ENCODE peak calls at places on chromosomes 6 and 20, in six cellular contexts. T is uterus, D is left ventricle myocardium inferior, C is adipocyte, G is fibroblast of lung, V is adrenal gland. M is an unnamed sample.

GRCh38 chr6:1576711-1577110 is 33.0 kb upstream of the FOXC1 start:
- DNase-seq in G (no peak), C (no peak), T (no peak), V (no peak), D (no peak), M (no peak)

GRCh38 chr6:53044071-53044470 is 21.1 kb upstream of the FBXO9 start:
- DNase-seq in T (no peak), C (peak; percentile 75), V (peak; percentile 47), D (no peak), G (peak; percentile 51), M (no peak)

GRCh38 chr20:15179426-15180190 is 842.2 kb upstream of the FLRT3 start:
- DNase-seq in D (peak; percentile 19), V (no peak), C (no peak), G (no peak), T (no peak), M (no peak)

GRCh38 chr6:195861-196360 is 96.4 kb upstream of the DUSP22 start:
- DNase-seq in G (peak; percentile 42), V (peak; percentile 27), D (peak; percentile 40), C (no peak), T (peak; percentile 59), M (no peak)

GRCh38 chr6:159989882-159990480 is 21.1 kb downstream of the IGF2R start:
- DNase-seq in T (no peak), G (no peak), D (no peak), C (no peak), V (no peak), M (no peak)

GRCh38 chr20:5161536-5162164 is 34.8 kb downstream of the CDS2 start:
- DNase-seq in V (no peak), G (no peak), C (no peak), D (no peak), T (no peak), M (no peak)

GRCh38 chr20:13649548-13649947 is 10.8 kb upstream of the TASP1 start:
- DNase-seq in D (peak; percentile 74), C (peak; percentile 42), T (no peak), V (no peak), G (peak; percentile 69), M (no peak)

GRCh38 chr6:144353871-144354314 is 68.8 kb downstream of the UTRN start:
- DNase-seq in V (no peak), T (no peak), C (no peak), D (no peak), G (no peak), M (no peak)

GRCh38 chr20:47502271-47502730 is 614 bp downstream of the NCOA3 start:
- DNase-seq in T (peak; percentile 28), G (no peak), D (peak; percentile 29), C (peak; percentile 61), V (peak; percentile 30), M (no peak)

GRCh38 chr6:56772737-56773184 is 130.1 kb upstream of the DST start:
- DNase-seq in V (peak; percentile 47), G (peak; percentile 66), C (peak; percentile 71), T (peak; percentile 50), D (peak; percentile 47), M (no peak)

GRCh38 chr20:64052326-64052722 is 2.9 kb upstream of the SOX18 start:
- DNase-seq in C (no peak), D (no peak), V (no peak), G (no peak), T (no peak), M (no peak)

GRCh38 chr6:27687154-27688013 is 214.5 kb upstream of the ZNF184 start:
- DNase-seq in T (peak; percentile 43), V (peak; percentile 58), D (peak; percentile 41), C (peak; percentile 93), G (peak; percentile 72), M (peak; percentile 54)

GRCh38 chr6:32047084-32047478 is 8.9 kb downstream of the CYP21A2 start:
- DNase-seq in G (peak; percentile 63), D (peak; percentile 38), V (peak; percentile 79), T (peak; percentile 80), C (peak; percentile 30), M (no peak)

GRCh38 chr6:36545767-36546663 is 1.3 kb downstream of the STK38 start:
- DNase-seq in D (no peak), V (peak; percentile 38), T (peak; percentile 20), C (peak; percentile 63), G (peak; percentile 34), M (no peak)

DNA sequence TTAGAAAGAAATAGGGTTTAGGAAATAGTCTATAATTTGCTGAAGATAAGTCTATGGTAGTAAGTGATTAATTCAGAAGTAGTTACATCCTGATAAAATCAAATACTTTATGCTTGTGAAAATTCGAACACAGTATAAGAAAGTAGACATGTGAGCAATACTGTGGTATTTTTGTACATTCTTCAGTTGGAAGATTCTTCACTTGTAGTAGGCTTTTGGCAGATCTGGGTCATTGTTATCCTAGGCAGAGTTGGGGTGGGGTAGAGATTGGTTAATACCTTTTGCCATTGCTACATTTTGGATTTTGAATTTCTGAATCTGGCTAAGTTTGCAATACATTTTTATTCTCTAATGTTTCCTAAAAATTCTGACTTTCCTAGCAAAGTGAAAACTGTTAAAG is 197.5 kb downstream of the BCKDHB start:
- DNase-seq in C (peak; percentile 30), G (no peak), D (no peak), T (no peak), V (no peak), M (no peak)
- H3K9me3 ChIP-seq in C (peaks cover 3% of the 10 kb centered on the region), G (no peaks in the 10 kb centered on the region), D (peaks cover 5% of the 10 kb centered on the region), T (no peaks in the 10 kb centered on the region), V (no peaks in the 10 kb centered on the region), M (no peaks in the 10 kb centered on the region)

GRCh38 chr6:45415315-45415714 is 37.6 kb upstream of the SUPT3H start:
- DNase-seq in G (no peak), V (no peak), T (no peak), D (no peak), C (no peak), M (no peak)

GRCh38 chr6:45417461-45417860 is 39.7 kb upstream of the SUPT3H start:
- DNase-seq in V (no peak), G (no peak), T (no peak), C (no peak), D (no peak), M (no peak)

GRCh38 chr6:45416700-45417099 is 39.0 kb upstream of the SUPT3H start:
- DNase-seq in D (no peak), T (no peak), C (no peak), V (no peak), G (no peak), M (no peak)

GRCh38 chr6:45419574-45420082 is 41.9 kb upstream of the SUPT3H start:
- DNase-seq in C (no peak), V (peak; percentile 57), G (peak; percentile 73), D (peak; percentile 50), T (no peak), M (peak; percentile 34)

GRCh38 chr6:45415778-45416518 is 38.2 kb upstream of the SUPT3H start:
- DNase-seq in C (no peak), V (no peak), T (no peak), D (no peak), G (no peak), M (no peak)
- H3K9me3 ChIP-seq in C (no peaks in the 10 kb centered on the region), V (no peaks in the 10 kb centered on the region), T (no peaks in the 10 kb centered on the region), D (no peaks in the 10 kb centered on the region), G (no peaks in the 10 kb centered on the region), M (no peaks in the 10 kb centered on the region)

GRCh38 chr6:108995296-108995695 is 99.3 kb downstream of the SESN1 start:
- DNase-seq in G (no peak), D (no peak), C (no peak), V (no peak), T (no peak), M (no peak)
- H3K9me3 ChIP-seq in G (no peaks in the 10 kb centered on the region), D (no peaks in the 10 kb centered on the region), C (no peaks in the 10 kb centered on the region), V (no peaks in the 10 kb centered on the region), T (no peaks in the 10 kb centered on the region), M (no peaks in the 10 kb centered on the region)

GRCh38 chr6:76026101-76026500 is 46.4 kb downstream of the IMPG1 start:
- DNase-seq in T (no peak), D (no peak), V (no peak), C (no peak), G (peak; percentile 3), M (no peak)
- H3K9me3 ChIP-seq in T (no peaks in the 10 kb centered on the region), D (peaks cover 65% of the 10 kb centered on the region), V (peaks cover 27% of the 10 kb centered on the region), C (peaks cover 61% of the 10 kb centered on the region), G (no peaks in the 10 kb centered on the region), M (no peaks in the 10 kb centered on the region)

DNA sequence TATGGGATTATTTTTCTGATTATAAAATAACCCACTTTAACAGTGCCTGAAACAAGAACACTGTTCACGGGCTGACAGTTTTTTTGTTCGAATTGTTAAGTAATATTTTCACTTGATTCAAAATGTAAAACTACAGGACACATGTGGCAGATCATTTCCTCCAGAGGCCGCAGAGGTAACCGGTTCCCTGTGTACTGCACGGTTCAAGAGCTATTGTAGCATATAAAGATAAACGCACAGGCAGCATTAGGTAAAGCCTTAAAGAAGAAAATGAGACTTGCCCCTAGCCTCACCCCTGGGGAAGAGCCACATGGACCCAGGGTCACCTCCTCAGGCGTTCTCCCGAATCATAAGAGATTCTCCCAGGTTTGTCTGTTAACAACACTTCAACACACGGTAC is 181.3 kb upstream of the AFDN start:
- DNase-seq in V (no peak), D (no peak), C (no peak), T (no peak), G (no peak), M (no peak)
- H3K9me3 ChIP-seq in V (no peaks in the 10 kb centered on the region), D (no peaks in the 10 kb centered on the region), C (peaks cover 3% of the 10 kb centered on the region), T (no peaks in the 10 kb centered on the region), G (no peaks in the 10 kb centered on the region), M (no peaks in the 10 kb centered on the region)